ENCODE peak calls at places on chromosomes 16 and 17, in six cellular contexts. Q is left ventricle myocardium inferior, O is SK-N-SH, K is tibial artery, U is GM23338, I is Peyer's patch. R is an unnamed sample. For H3K27me3, the result is how much of the 10 kb centered on the place peaks cover.

GRCh38 chr16:52068447-52069074 is 478.4 kb downstream of the TOX3 start:
- DNase-seq in Q (no peak), O (peak), K (no peak), U (peak), I (peak), R (no peak)

GRCh38 chr17:57490890-57491289 is 234.6 kb downstream of the MSI2 start:
- DNase-seq in Q (no peak), O (no peak), K (no peak), U (peak), I (no peak), R (no peak)

GRCh38 chr16:54062361-54063346 is 223.9 kb downstream of the IRX3 start:
- DNase-seq in Q (no peak), O (no peak), K (no peak), U (peak), I (no peak), R (no peak)

GRCh38 chr17:64081802-64082799 is 47.8 kb downstream of the ERN1 start:
- DNase-seq in Q (no peak), O (peak), K (no peak), U (no peak), I (peak), R (peak)

GRCh38 chr16:50741225-50741807 is 570 bp upstream of the CYLD start:
- DNase-seq in Q (no peak), O (no peak), K (peak), U (peak), I (no peak), R (no peak)

GRCh38 chr16:89198417-89199240 is 1.7 kb downstream of the SLC22A31 start:
- DNase-seq in Q (no peak), O (peak), K (no peak), U (no peak), I (no peak), R (no peak)

GRCh38 chr16:85767569-85767968 is 16.7 kb upstream of the C16orf74 start:
- DNase-seq in Q (no peak), O (no peak), K (no peak), U (no peak), I (no peak), R (no peak)

GRCh38 chr16:3283525-3284447 is 495 bp downstream of the ZNF263 start:
- DNase-seq in Q (peak), O (no peak), K (peak), U (peak), I (no peak), R (no peak)

GRCh38 chr16:54489225-54489781 is 202.7 kb upstream of the IRX3 start:
- DNase-seq in Q (no peak), O (no peak), K (no peak), U (no peak), I (peak), R (no peak)

GRCh38 chr17:46894476-46895151 is 28.3 kb upstream of the GOSR2 start:
- DNase-seq in Q (no peak), O (no peak), K (no peak), U (peak), I (no peak), R (no peak)

GRCh38 chr17:50214986-50215730 is 13.7 kb upstream of the COL1A1 start:
- DNase-seq in Q (no peak), O (no peak), K (no peak), U (no peak), I (no peak), R (no peak)

GRCh38 chr17:16900288-16900882 is 71.5 kb downstream of the TNFRSF13B start:
- DNase-seq in Q (no peak), O (no peak), K (no peak), U (no peak), I (peak), R (no peak)

GRCh38 chr16:58843675-58844074 is 109.6 kb upstream of the GOT2 start:
- DNase-seq in Q (no peak), O (peak), K (no peak), U (peak), I (no peak), R (no peak)

GRCh38 chr17:57935833-57936807 is 19.1 kb downstream of the CUEDC1 start:
- DNase-seq in Q (peak), O (peak), K (peak), U (peak), I (no peak), R (no peak)

GRCh38 chr17:35345926-35346771 is 27.3 kb downstream of the SLFN11 start:
- DNase-seq in Q (peak), O (peak), K (peak), U (peak), I (peak), R (no peak)

GRCh38 chr17:2485543-2485942 is 26.1 kb downstream of the METTL16 start:
- DNase-seq in Q (no peak), O (no peak), K (no peak), U (no peak), I (no peak), R (no peak)

GRCh38 chr16:2713523-2713922 is 6.5 kb downstream of the PRSS27 start:
- DNase-seq in Q (no peak), O (no peak), K (peak), U (no peak), I (no peak), R (no peak)

GRCh38 chr16:9226924-9227323 is 135.5 kb downstream of the HAPSTR1 start:
- DNase-seq in Q (no peak), O (no peak), K (no peak), U (no peak), I (no peak), R (no peak)

GRCh38 chr16:81279375-81279774 is 35.4 kb upstream of the GAN start:
- DNase-seq in Q (no peak), O (no peak), K (no peak), U (no peak), I (no peak), R (no peak)

GRCh38 chr17:39975801-39976200 is 4.8 kb upstream of the PSMD3 start:
- DNase-seq in Q (no peak), O (no peak), K (no peak), U (no peak), I (no peak), R (no peak)

GRCh38 chr16:47016700-47017133 is 43.2 kb upstream of the DNAJA2 start:
- DNase-seq in Q (no peak), O (no peak), K (no peak), U (no peak), I (no peak), R (no peak)

GRCh38 chr17:27861979-27862378 is 31.2 kb downstream of the LYRM9 start:
- DNase-seq in Q (no peak), O (no peak), K (no peak), U (no peak), I (peak), R (no peak)

GRCh38 chr17:63358111-63358839 is 87.8 kb downstream of the CYB561 start:
- DNase-seq in Q (no peak), O (peak), K (no peak), U (no peak), I (no peak), R (no peak)

GRCh38 chr17:63546308-63547082 is 3.8 kb upstream of the DCAF7 start:
- DNase-seq in Q (no peak), O (no peak), K (peak), U (no peak), I (no peak), R (no peak)

GRCh38 chr17:3827124-3827773 is 18.8 kb downstream of the NCBP3 start:
- DNase-seq in Q (no peak), O (peak), K (no peak), U (peak), I (peak), R (peak)

GRCh38 chr16:71311553-71312158 is 22.5 kb upstream of the CMTR2 start:
- DNase-seq in Q (no peak), O (peak), K (no peak), U (peak), I (peak), R (peak)

GRCh38 chr17:78933025-78933958 is 8.1 kb upstream of the TIMP2 start:
- DNase-seq in Q (peak), O (peak), K (peak), U (no peak), I (peak), R (peak)

GRCh38 chr16:59950431-59950830 is 1216.3 kb upstream of the GOT2 start:
- DNase-seq in Q (no peak), O (no peak), K (no peak), U (no peak), I (no peak), R (no peak)

GRCh38 chr17:9151091-9151490 is 129.8 kb downstream of the NTN1 start:
- DNase-seq in Q (no peak), O (no peak), K (no peak), U (no peak), I (no peak), R (no peak)

GRCh38 chr17:67557921-67558320 is 159.8 kb upstream of the NOL11 start:
- DNase-seq in Q (no peak), O (no peak), K (no peak), U (no peak), I (no peak), R (no peak)

GRCh38 chr17:42179911-42180410 is 981 bp downstream of the KCNH4 start:
- DNase-seq in Q (peak), O (peak), K (no peak), U (peak), I (no peak), R (no peak)

GRCh38 chr16:25643633-25644032 is 48.1 kb upstream of the HS3ST4 start:
- DNase-seq in Q (no peak), O (no peak), K (no peak), U (no peak), I (no peak), R (no peak)

GRCh38 chr16:28181557-28181914 is 30.2 kb downstream of the XPO6 start:
- DNase-seq in Q (no peak), O (no peak), K (no peak), U (no peak), I (peak), R (no peak)

DNA sequence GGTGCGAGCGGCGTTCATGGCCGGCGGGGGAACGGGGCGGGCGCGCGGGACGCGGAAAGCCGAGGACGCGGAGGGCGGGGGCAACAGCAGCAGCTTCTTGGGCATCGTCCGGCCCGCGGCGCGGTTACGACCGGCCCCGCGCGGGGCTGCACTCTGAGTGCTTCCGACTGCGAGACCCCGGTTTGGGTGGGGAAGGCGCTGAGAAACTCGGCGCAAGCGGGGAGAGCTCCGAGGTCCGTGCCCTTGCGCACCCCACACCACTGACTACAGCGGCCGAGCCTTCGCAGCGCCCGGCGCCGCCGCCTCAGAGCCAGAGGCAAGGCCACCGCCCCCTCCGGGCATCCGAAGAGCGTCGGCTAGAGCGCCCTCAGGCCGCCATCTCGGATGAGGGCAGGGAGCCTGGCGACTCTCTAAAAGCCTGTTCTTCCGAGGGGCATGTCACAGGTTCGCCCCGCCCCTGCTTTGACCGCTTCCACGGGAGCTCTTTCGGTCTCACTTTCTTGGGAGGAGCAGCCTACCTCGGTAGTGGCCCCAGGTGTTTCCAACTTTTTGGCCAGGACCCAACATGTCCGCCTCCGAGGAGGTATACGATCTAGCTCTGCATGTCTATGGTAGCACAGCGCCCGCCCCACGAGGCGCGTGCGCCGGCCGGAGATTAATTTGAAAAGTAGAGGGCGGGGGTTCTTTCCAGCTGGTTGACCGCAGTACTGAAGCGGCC is at the start of gene PRPSAP1:
- DNase-seq in Q (peak), O (peak), K (peak), U (peak), I (peak), R (peak)
- TF ChIP-seq CTCF in Q (peak), O (peak), K (peak), U (no peak), I (peak), R (peak)

GRCh38 chr17:21201874-21202273 is 12.1 kb downstream of the TMEM11 start:
- DNase-seq in Q (no peak), O (no peak), K (no peak), U (no peak), I (no peak), R (no peak)

GRCh38 chr17:21201302-21201602 is 12.7 kb downstream of the TMEM11 start:
- DNase-seq in Q (peak), O (peak), K (no peak), U (no peak), I (no peak), R (no peak)

GRCh38 chr17:21208352-21208751 is 5.6 kb downstream of the TMEM11 start:
- DNase-seq in Q (no peak), O (no peak), K (no peak), U (no peak), I (no peak), R (no peak)

GRCh38 chr17:21202512-21202911 is 11.4 kb downstream of the TMEM11 start:
- DNase-seq in Q (no peak), O (no peak), K (no peak), U (no peak), I (no peak), R (no peak)

DNA sequence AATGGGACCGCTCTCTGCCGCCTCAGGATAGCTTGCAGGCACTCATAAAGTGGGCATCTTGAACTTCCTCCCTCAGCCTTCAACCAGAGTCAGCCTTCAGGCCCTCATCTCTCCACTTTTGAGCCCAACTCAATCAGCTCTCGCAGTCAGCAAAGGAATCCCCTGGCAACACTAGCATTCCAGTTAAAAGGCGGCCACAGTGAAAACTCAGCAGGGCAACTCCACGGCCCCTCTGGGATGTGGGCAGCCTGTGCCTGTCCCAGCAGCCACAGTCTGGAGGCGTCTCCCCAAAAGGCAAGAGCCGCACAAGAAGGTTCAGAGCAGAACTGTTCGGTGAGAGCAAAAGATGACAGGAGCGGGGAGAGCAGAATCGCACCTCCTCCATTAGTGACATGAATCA is 9.0 kb downstream of the TMEM11 start:
- DNase-seq in Q (no peak), O (no peak), K (no peak), U (no peak), I (no peak), R (no peak)
- H3K27ac ChIP-seq in Q (no peak), O (no peak), K (peak), U (peak), I (no peak), R (no peak)

GRCh38 chr16:29852654-29853053 is 10.4 kb downstream of the CDIPT start:
- DNase-seq in Q (no peak), O (no peak), K (no peak), U (no peak), I (no peak), R (no peak)
- H3K27me3 ChIP-seq in Q (under half), O (under half), K (under half), U (under half), I (under half), R (under half)

DNA sequence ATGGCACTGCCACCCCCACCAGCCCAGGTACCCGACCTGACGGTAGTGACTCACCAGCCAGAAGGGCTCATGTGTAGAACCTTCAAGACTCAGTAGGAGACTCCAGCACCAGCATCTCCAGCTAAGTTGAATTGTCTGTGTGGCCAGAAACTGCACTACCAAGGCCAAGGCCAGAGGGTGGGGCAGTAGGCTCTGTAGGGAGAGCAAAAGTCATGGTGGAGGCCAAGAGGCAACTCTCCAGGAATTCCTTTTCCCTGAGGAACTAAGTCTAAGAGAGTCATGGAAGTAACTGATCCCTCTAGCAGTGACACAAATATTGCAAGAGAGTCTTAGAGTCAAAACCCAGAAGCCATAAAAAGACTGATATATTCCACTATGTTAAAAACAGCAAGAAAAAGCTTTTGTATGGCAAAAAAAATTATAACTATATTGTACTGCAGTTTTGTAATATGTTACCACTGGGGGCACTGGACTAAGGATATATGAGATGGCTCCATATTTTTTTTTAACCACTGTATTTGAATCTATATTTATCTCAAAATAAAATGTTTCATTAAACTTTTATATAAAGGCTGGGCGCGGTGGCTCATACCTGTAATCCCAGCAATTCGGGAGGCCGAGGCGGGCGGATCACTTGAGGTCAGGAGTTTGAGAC is 30.2 kb upstream of the GUCY2D start:
- DNase-seq in Q (no peak), O (no peak), K (no peak), U (no peak), I (no peak), R (no peak)
- TF ChIP-seq CTCF in Q (peak), O (peak), K (no peak), U (no peak), I (no peak), R (no peak)

GRCh38 chr17:235831-236640 is 54.6 kb upstream of the DOC2B start:
- DNase-seq in Q (peak), O (no peak), K (no peak), U (no peak), I (no peak), R (no peak)

GRCh38 chr17:236641-237405 is 55.4 kb upstream of the DOC2B start:
- DNase-seq in Q (peak), O (no peak), K (no peak), U (no peak), I (no peak), R (no peak)

GRCh38 chr17:238964-239259 is 57.5 kb upstream of the DOC2B start:
- DNase-seq in Q (peak), O (no peak), K (no peak), U (no peak), I (no peak), R (no peak)

GRCh38 chr17:238071-238963 is 56.9 kb upstream of the DOC2B start:
- DNase-seq in Q (peak), O (no peak), K (no peak), U (no peak), I (no peak), R (no peak)

DNA sequence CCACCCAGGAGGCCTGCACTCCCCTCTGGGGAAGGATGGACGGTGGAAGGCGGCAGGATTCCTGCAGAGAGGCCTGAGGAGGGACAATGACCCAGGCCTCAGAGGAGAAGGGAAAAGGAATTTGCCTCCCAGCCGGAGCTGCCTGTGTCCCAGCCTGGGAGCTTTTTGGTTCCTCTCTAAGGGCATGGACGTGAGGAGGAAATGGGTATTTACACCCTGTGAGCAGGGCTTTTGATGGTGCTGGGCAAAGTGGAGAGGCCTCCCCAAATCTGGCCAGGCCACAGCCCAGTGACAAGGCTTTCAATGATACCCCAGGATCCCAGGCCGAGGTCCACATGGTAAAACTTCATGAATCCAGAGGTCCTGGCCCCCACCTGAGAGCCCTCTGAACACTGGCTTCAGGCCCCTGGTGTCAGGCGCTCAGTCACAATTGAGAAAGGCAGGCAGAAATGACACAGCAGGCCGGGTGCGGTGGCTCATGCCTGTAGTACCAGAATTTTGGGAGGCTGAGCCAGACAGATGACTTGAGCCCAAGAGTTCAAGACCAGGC is 56.0 kb upstream of the DOC2B start:
- DNase-seq in Q (peak), O (no peak), K (no peak), U (peak), I (no peak), R (no peak)
- H3K27ac ChIP-seq in Q (no peak), O (no peak), K (no peak), U (no peak), I (no peak), R (no peak)

DNA sequence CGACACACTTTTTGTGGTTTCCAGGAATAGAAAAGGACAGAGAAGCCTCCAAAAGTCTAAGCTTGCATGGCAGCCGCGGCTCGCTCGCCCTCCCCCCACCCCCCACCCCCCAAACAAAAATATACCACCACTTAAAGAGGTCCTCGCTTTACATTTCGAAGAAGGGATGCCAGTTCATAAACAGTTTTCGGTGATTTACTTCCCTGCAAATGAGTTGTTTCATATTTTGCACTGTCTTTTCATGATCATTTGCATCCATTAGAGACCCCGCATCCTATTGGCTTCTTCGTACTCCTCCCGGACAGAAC is 234 bp downstream of the HOXB8 start:
- DNase-seq in Q (no peak), O (no peak), K (no peak), U (no peak), I (no peak), R (no peak)
- H3K27me3 ChIP-seq in Q (half or more), O (half or more), K (half or more), U (half or more), I (under half), R (half or more)

DNA sequence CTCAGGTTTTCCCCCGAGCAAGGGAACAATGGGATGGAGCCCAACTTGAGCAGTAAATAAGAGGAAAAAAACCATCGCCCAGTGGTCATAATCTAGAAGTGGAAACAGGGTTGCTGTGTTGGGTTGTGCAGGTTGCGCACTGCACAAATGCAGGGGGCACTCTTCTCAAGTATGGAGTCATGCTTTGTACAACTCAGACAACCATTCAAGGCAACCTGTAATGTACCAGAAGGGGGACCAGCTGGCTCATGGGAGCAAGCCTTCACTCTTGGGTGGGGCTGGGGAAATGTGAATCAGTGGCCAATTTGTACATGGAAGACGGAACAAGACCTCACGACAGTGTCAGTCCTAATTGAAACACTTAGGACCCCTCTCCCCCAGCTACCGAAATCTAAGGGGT is 23.9 kb upstream of the LITAF start:
- DNase-seq in Q (no peak), O (no peak), K (no peak), U (no peak), I (no peak), R (no peak)
- TF ChIP-seq CTCF in Q (no peak), O (no peak), K (no peak), U (no peak), I (no peak), R (no peak)

R was measured in CD4-positive, alpha-beta T cell.